ENCODE peak calls at places on chromosomes 11 and 22, in nine cellular contexts. C, J, I, O, H, T, A, B and M are unnamed samples.

GRCh38 chr11:125941606-125942275 is 4.1 kb upstream of the VSIG10L2 start:
- DNase-seq in H (peak; percentile 48), T (peak; percentile 10), J (peak; percentile 37), C (peak; percentile 28), A (peak; percentile 66), B (peak; percentile 50), I (peak; percentile 88), O (peak; percentile 27), M (peak; percentile 73)

GRCh38 chr11:27310710-27311109 is 52.3 kb downstream of the CCDC34 start:
- DNase-seq in T (peak; percentile 73), O (no peak), C (no peak), I (no peak), H (no peak), J (no peak), A (no peak), B (no peak), M (no peak)

GRCh38 chr11:8281266-8281665 is 17.6 kb upstream of the LMO1 start:
- DNase-seq in B (no peak), A (peak; percentile 11), H (no peak), O (no peak), C (no peak), J (no peak), I (peak; percentile 72), T (no peak), M (no peak)

GRCh38 chr11:210803-211180 is 3.3 kb downstream of the RIC8A start:
- DNase-seq in I (peak; percentile 83), T (no peak), H (no peak), B (no peak), A (no peak), O (no peak), C (no peak), J (no peak), M (no peak)

GRCh38 chr11:45885921-45886721 is 670 bp downstream of the MAPK8IP1 start:
- DNase-seq in J (no peak), I (no peak), H (no peak), B (no peak), T (no peak), A (no peak), C (no peak), O (no peak), M (no peak)

GRCh38 chr22:35231585-35232084 is 25.7 kb upstream of the HMGXB4 start:
- DNase-seq in I (peak; percentile 88), A (no peak), C (peak; percentile 78), T (peak; percentile 65), B (peak; percentile 68), H (peak; percentile 76), O (peak; percentile 79), J (peak; percentile 69), M (peak; percentile 78)

GRCh38 chr11:44625759-44626523 is 60.5 kb downstream of the CD82 start:
- DNase-seq in B (no peak), I (peak; percentile 70), T (no peak), J (no peak), H (no peak), O (no peak), C (no peak), A (peak; percentile 42), M (no peak)

GRCh38 chr11:130601141-130601540 is 152.7 kb downstream of the ADAMTS15 start:
- DNase-seq in A (peak; percentile 89), C (no peak), T (peak; percentile 87), H (peak; percentile 93), I (peak; percentile 92), J (peak; percentile 76), O (peak; percentile 55), B (no peak), M (peak; percentile 8)

GRCh38 chr22:43476341-43476740 is 64.5 kb downstream of the MPPED1 start:
- DNase-seq in O (no peak), T (no peak), B (no peak), C (peak; percentile 34), J (no peak), I (no peak), H (no peak), A (no peak), M (no peak)

GRCh38 chr11:67576742-67577475 is 6.7 kb upstream of the GSTP1 start:
- DNase-seq in C (no peak), O (no peak), I (no peak), T (no peak), J (no peak), B (no peak), H (no peak), A (no peak), M (no peak)

GRCh38 chr11:64564947-64565889 is 25.8 kb upstream of the SLC22A12 start:
- DNase-seq in C (peak; percentile 17), H (no peak), I (no peak), A (peak; percentile 57), B (no peak), O (no peak), T (no peak), J (no peak), M (no peak)
- TF ChIP-seq CTCF in C (peak; percentile 13), H (no peak), I (no peak), A (no peak), B (peak; percentile 22), O (no peak), T (peak; percentile 18), J (no peak), M (peak; percentile 12)

DNA sequence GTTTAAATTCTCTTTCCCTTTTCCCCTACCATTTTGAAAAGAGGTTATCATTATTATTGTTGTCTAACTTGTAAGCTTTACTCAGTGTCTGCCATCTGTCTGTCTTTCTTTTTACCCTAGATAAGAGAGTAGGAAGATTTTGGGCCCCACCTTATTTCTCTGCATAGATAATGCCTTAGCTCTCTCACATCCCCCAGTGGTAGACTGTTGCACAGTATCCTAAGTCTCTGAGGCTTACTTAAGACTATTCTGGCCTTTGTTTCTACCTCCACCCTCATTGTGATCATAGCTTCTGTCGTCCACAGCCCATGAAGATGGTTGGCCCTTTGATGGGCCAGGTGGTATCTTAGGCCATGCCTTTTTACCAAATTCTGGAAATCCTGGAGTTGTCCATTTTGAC is 3.6 kb upstream of the OR51L1 start:
- DNase-seq in C (peak; percentile 14), I (no peak), A (no peak), J (no peak), O (peak; percentile 33), H (peak; percentile 10), T (peak; percentile 9), B (no peak), M (no peak)
- TF ChIP-seq CTCF in C (no peak), I (no peak), A (no peak), J (no peak), O (peak; percentile 37), H (peak; percentile 22), T (peak; percentile 55), B (no peak), M (no peak)

DNA sequence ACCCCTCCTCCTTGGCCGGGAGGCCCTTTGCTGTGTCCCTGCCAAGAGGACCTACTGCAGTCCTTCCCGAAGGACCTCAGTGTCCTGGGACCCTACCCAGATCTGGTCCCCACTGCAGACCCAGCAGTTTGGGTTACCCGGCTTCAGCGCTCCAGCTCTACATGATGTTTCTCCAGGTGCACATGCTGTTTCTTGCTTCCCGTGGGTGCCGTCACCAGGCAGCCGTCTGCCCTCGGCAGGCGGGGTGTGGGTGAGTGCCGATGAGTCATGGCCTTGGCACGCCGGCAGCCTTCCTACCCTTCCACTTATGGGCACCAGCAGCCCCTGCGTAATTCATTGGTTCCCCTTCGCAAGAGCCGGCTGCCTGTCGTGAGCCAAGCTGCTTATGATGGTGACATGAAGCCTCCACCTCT is 101.8 kb downstream of the BCR start:
- DNase-seq in T (peak; percentile 83), O (peak; percentile 78), A (peak; percentile 98), H (peak; percentile 65), I (peak; percentile 95), B (no peak), J (peak; percentile 41), C (peak; percentile 54), M (no peak)
- TF ChIP-seq CTCF in T (no peak), O (no peak), A (no peak), H (no peak), I (no peak), B (peak; percentile 37), J (no peak), C (no peak), M (no peak)

GRCh38 chr22:48719978-48720661 is 1107.6 kb downstream of the BRD1 start:
- DNase-seq in A (peak; percentile 28), H (no peak), T (no peak), O (no peak), C (no peak), B (no peak), I (no peak), J (no peak), M (peak; percentile 53)
- TF ChIP-seq CTCF in A (no peak), H (no peak), T (no peak), O (no peak), C (no peak), B (peak; percentile 54), I (no peak), J (no peak), M (peak; percentile 68)

GRCh38 chr22:29093980-29094379 is 21.1 kb downstream of the KREMEN1 start:
- DNase-seq in T (peak; percentile 43), B (no peak), O (no peak), J (peak; percentile 85), C (no peak), A (no peak), I (no peak), H (peak; percentile 79), M (no peak)

GRCh38 chr22:29093501-29093921 is 20.7 kb downstream of the KREMEN1 start:
- DNase-seq in H (peak; percentile 47), B (no peak), C (no peak), T (peak; percentile 36), I (no peak), A (no peak), J (peak; percentile 74), O (no peak), M (no peak)

GRCh38 chr22:29093030-29093429 is 20.2 kb downstream of the KREMEN1 start:
- DNase-seq in J (no peak), I (no peak), A (no peak), C (no peak), B (no peak), T (no peak), O (no peak), H (no peak), M (no peak)

GRCh38 chr22:29096736-29097669 is 24.2 kb downstream of the KREMEN1 start:
- DNase-seq in B (peak; percentile 15), H (no peak), A (no peak), I (no peak), J (no peak), O (peak; percentile 8), T (no peak), C (no peak), M (no peak)

GRCh38 chr22:29095459-29095858 is 22.6 kb downstream of the KREMEN1 start:
- DNase-seq in O (no peak), B (no peak), T (no peak), I (no peak), J (no peak), C (no peak), A (no peak), H (no peak), M (no peak)
- TF ChIP-seq CTCF in O (no peak), B (no peak), T (no peak), I (no peak), J (no peak), C (no peak), A (no peak), H (no peak), M (no peak)